ENCODE peak calls at places on chromosomes 16 and 17, in nine cellular contexts. H is lower lobe of right lung; Q is NCI-H2107; O is T-helper 9 cell; Y is globus pallidus; G is WTC11; R is KG1; K is pancreas; B is activated effector memory CD4-positive, alpha-beta T cell treated with anti-CD3 and anti-CD28 coated beads, Interleukin-2, amount 50 U/mL, for 16 hours. F is an unnamed sample.

GRCh38 chr17:73782641-73783381 is 138.6 kb upstream of the SDK2 start:
- DNase-seq in K (no peak), G (peak), Q (no peak), Y (no peak), O (no peak), R (no peak), B (no peak), H (no peak), F (no peak)

GRCh38 chr16:56753410-56753809 is 23.5 kb downstream of the NUP93 start:
- DNase-seq in G (no peak), O (no peak), K (no peak), Q (no peak), H (no peak), Y (no peak), R (no peak), B (no peak), F (no peak)

GRCh38 chr17:2710804-2711607 is 558 bp downstream of the CLUH start:
- DNase-seq in R (no peak), Y (no peak), K (peak), O (no peak), B (peak), H (peak), G (peak), Q (no peak), F (peak)

GRCh38 chr16:71338193-71338592 is 20.3 kb upstream of the CALB2 start:
- DNase-seq in Y (no peak), G (no peak), B (no peak), K (no peak), R (no peak), O (no peak), Q (no peak), H (no peak), F (no peak)

GRCh38 chr16:89343501-89344291 is 126.2 kb downstream of the ZNF778 start:
- DNase-seq in O (no peak), B (no peak), R (no peak), G (no peak), Q (no peak), H (peak), Y (no peak), K (no peak), F (no peak)

GRCh38 chr17:50534222-50534978 is 1.9 kb downstream of the EPN3 start:
- DNase-seq in H (peak), Y (no peak), B (peak), R (no peak), K (peak), G (peak), O (no peak), Q (no peak), F (no peak)

GRCh38 chr16:54034684-54035083 is 251.9 kb downstream of the IRX3 start:
- DNase-seq in G (no peak), H (no peak), R (no peak), Q (no peak), O (no peak), K (no peak), Y (no peak), B (no peak), F (no peak)

GRCh38 chr16:76157629-76158028 is 119.6 kb upstream of the CNTNAP4 start:
- DNase-seq in G (no peak), O (no peak), Q (no peak), Y (no peak), H (no peak), K (no peak), B (no peak), R (no peak), F (no peak)

GRCh38 chr17:50026046-50026675 is 29.7 kb upstream of the ITGA3 start:
- DNase-seq in K (no peak), Y (no peak), H (no peak), Q (no peak), O (no peak), R (no peak), G (no peak), B (no peak), F (no peak)

GRCh38 chr17:41784207-41784744 is 2.2 kb downstream of the JUP start:
- DNase-seq in Q (no peak), B (no peak), Y (no peak), O (no peak), H (no peak), K (no peak), R (peak), G (peak), F (no peak)

GRCh38 chr16:35516971-35517370 is 2057.6 kb downstream of the TP53TG3F start:
- DNase-seq in K (no peak), H (no peak), R (no peak), B (no peak), Q (no peak), O (no peak), G (no peak), Y (no peak), F (no peak)

GRCh38 chr17:76690596-76691280 is 20.0 kb downstream of the MXRA7 start:
- DNase-seq in G (no peak), R (no peak), B (no peak), H (no peak), Q (no peak), O (no peak), K (no peak), Y (no peak), F (no peak)

GRCh38 chr17:7982171-7982570 is 20.2 kb upstream of the GUCY2D start:
- DNase-seq in Q (no peak), G (no peak), K (no peak), O (no peak), B (no peak), R (no peak), Y (no peak), H (no peak), F (peak)

GRCh38 chr17:59513934-59514841 is 51.2 kb upstream of the DHX40 start:
- DNase-seq in H (peak), B (no peak), O (no peak), G (no peak), K (peak), Y (peak), Q (peak), R (peak), F (peak)

GRCh38 chr16:12291989-12292759 is 315.6 kb downstream of the SNX29 start:
- DNase-seq in B (no peak), R (no peak), Y (no peak), G (no peak), Q (no peak), H (no peak), O (no peak), K (no peak), F (no peak)

GRCh38 chr17:1726626-1727257 is 2.2 kb downstream of the WDR81 start:
- DNase-seq in K (peak), Y (no peak), O (no peak), R (no peak), H (no peak), Q (no peak), G (no peak), B (no peak), F (no peak)

GRCh38 chr17:67718325-67718941 is 697 bp downstream of the NOL11 start:
- DNase-seq in O (peak), B (peak), K (peak), G (no peak), R (no peak), H (no peak), Q (no peak), Y (no peak), F (no peak)

GRCh38 chr16:4537376-4538066 is 1.1 kb downstream of the CDIP1 start:
- DNase-seq in Y (no peak), H (peak), O (no peak), R (no peak), G (peak), B (no peak), K (peak), Q (no peak), F (peak)

GRCh38 chr16:84448444-84448843 is 56.0 kb downstream of the MEAK7 start:
- DNase-seq in K (no peak), H (peak), Q (no peak), O (no peak), B (peak), G (no peak), Y (no peak), R (no peak), F (peak)

GRCh38 chr16:88064889-88065746 is 113.9 kb downstream of the BANP start:
- DNase-seq in R (no peak), B (no peak), G (no peak), Q (no peak), O (no peak), H (no peak), K (no peak), Y (no peak), F (no peak)

GRCh38 chr17:80190716-80191115 is 20.9 kb downstream of the CARD14 start:
- DNase-seq in O (no peak), R (no peak), K (no peak), B (no peak), Q (no peak), G (no peak), Y (no peak), H (no peak), F (no peak)

GRCh38 chr17:9199474-9200196 is 178.3 kb downstream of the NTN1 start:
- DNase-seq in G (no peak), K (no peak), O (no peak), Y (no peak), R (no peak), B (no peak), H (no peak), Q (no peak), F (no peak)

GRCh38 chr17:43220511-43221125 is 7.8 kb downstream of the CCDC200 start:
- DNase-seq in O (no peak), G (no peak), K (no peak), H (no peak), R (no peak), Y (no peak), B (no peak), Q (no peak), F (peak)

GRCh38 chr16:87174061-87174460 is 143.1 kb downstream of the C16orf95 start:
- DNase-seq in Y (no peak), B (no peak), G (no peak), O (no peak), H (no peak), K (no peak), R (no peak), Q (no peak), F (no peak)

GRCh38 chr17:72192409-72193192 is 71.8 kb downstream of the SOX9 start:
- DNase-seq in R (no peak), H (no peak), B (no peak), Y (no peak), G (no peak), K (no peak), O (no peak), Q (no peak), F (no peak)

GRCh38 chr16:13634921-13635320 is 285.0 kb upstream of the ERCC4 start:
- DNase-seq in H (no peak), Q (no peak), Y (no peak), R (no peak), B (no peak), O (no peak), K (no peak), G (no peak), F (no peak)

GRCh38 chr17:1384881-1385280 is 15.1 kb downstream of the YWHAE start:
- DNase-seq in B (no peak), K (no peak), R (no peak), Y (no peak), G (no peak), O (no peak), Q (no peak), H (no peak), F (no peak)

GRCh38 chr17:4948997-4949320 is 629 bp upstream of the PFN1 start:
- DNase-seq in G (peak), K (peak), B (peak), Q (no peak), H (peak), Y (no peak), R (peak), O (peak), F (peak)

GRCh38 chr17:39095309-39095686 is 56.1 kb downstream of the PLXDC1 start:
- DNase-seq in B (no peak), Y (no peak), H (no peak), O (no peak), Q (no peak), R (no peak), G (no peak), K (no peak), F (no peak)

GRCh38 chr17:72122002-72122310 is 1.1 kb downstream of the SOX9 start:
- DNase-seq in H (no peak), Q (no peak), B (no peak), O (no peak), Y (no peak), K (no peak), R (no peak), G (no peak), F (no peak)